ENCODE peak calls at places on chromosome 12, in eight cellular contexts. F is foreskin fibroblast, T is lower lobe of right lung, W is heart left ventricle, Q is IMR-90, B is bronchial epithelial cell, M is fibroblast of lung, L is Panc1. I is an unnamed sample.

GRCh38 chr12:69779928-69780327 is 41.3 kb downstream of the RAB3IP start:
- DNase-seq in B (peak; percentile 55), F (peak; percentile 24), L (no peak), T (no peak), M (peak; percentile 49), Q (peak; percentile 10), W (no peak), I (peak; percentile 60)

GRCh38 chr12:131242741-131243496 is 289.2 kb downstream of the ADGRD1 start:
- DNase-seq in B (no peak), Q (no peak), L (no peak), M (no peak), T (no peak), F (no peak), W (no peak), I (peak; percentile 29)

GRCh38 chr12:109550310-109550680 is 23.0 kb downstream of the MMAB start:
- DNase-seq in B (no peak), M (no peak), T (no peak), F (no peak), L (no peak), W (no peak), Q (no peak), I (no peak)

GRCh38 chr12:3427956-3428355 is 63.0 kb upstream of the PRMT8 start:
- DNase-seq in L (no peak), Q (no peak), W (no peak), T (no peak), F (no peak), M (no peak), B (no peak), I (no peak)

GRCh38 chr12:104669851-104670337 is 213.1 kb downstream of the CHST11 start:
- DNase-seq in L (no peak), W (no peak), T (peak; percentile 72), M (peak; percentile 65), Q (peak; percentile 35), F (peak; percentile 58), B (peak; percentile 52), I (no peak)

GRCh38 chr12:107760207-107760816 is 625 bp downstream of the PRDM4 start:
- DNase-seq in F (peak; percentile 47), Q (peak; percentile 12), B (peak; percentile 8), M (no peak), L (no peak), W (peak; percentile 31), T (peak; percentile 58), I (peak; percentile 28)

GRCh38 chr12:81644503-81644902 is 114.6 kb downstream of the PPFIA2 start:
- DNase-seq in M (peak; percentile 65), B (peak; percentile 63), Q (peak; percentile 36), F (peak; percentile 27), T (no peak), W (no peak), L (no peak), I (no peak)

GRCh38 chr12:90287585-90287984 is 578.9 kb upstream of the ATP2B1 start:
- DNase-seq in M (peak; percentile 5), B (no peak), L (no peak), T (no peak), W (no peak), Q (no peak), F (no peak), I (no peak)

GRCh38 chr12:128976120-128976519 is 122.8 kb downstream of the GLT1D1 start:
- DNase-seq in T (peak; percentile 62), F (no peak), L (no peak), M (no peak), B (no peak), Q (no peak), W (no peak), I (no peak)

GRCh38 chr12:4050340-4050739 is 177.1 kb upstream of the PARP11 start:
- DNase-seq in F (no peak), W (no peak), L (no peak), B (no peak), Q (no peak), T (no peak), M (no peak), I (no peak)

GRCh38 chr12:28604240-28604639 is 414.0 kb downstream of the CCDC91 start:
- DNase-seq in T (no peak), B (no peak), W (no peak), M (no peak), F (no peak), L (no peak), Q (no peak), I (no peak)
- TF ChIP-seq CTCF in T (no peak), B (no peak), W (no peak), M (no peak), F (no peak), L (no peak), Q (no peak), I (no peak)

DNA sequence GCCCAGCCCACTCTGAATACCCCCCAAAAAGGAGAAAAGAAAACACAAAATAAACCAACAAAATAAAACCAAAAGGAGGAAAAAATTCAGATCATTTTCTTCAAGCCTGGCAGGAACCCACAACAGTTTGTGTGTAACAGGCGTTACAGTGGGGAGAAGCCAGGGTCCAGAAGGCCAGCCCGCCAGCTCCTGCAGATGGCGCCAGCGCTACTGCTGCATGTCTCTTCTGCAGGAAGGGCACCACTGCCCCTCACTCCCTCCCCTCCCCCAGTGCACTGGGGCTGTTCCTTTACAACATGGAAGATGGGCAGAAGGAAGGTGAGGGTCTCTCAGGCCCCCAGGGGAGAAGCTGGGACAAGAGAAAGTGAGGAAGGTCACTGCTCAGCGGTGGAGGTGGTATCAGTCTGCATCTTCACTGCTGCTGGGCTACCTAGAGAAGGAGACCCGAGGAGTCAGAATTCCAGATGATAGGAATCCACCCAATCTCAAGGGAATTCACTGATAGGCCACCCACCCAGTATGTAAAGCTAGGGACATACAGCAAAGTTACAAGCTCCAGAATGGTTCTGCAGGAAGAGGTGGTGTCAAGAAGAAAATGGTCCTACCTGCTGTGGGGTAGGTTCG is 2.3 kb upstream of the NOP2 start:
- DNase-seq in B (peak; percentile 20), Q (no peak), F (peak; percentile 48), L (no peak), T (peak; percentile 61), M (peak; percentile 36), W (no peak), I (peak; percentile 75)
- TF ChIP-seq CTCF in B (peak; percentile 69), Q (peak; percentile 30), F (peak; percentile 48), L (peak; percentile 85), T (peak; percentile 43), M (no peak), W (peak; percentile 45), I (no peak)

GRCh38 chr12:97716356-97716755 is 253.8 kb downstream of the RMST start:
- DNase-seq in L (no peak), T (no peak), F (no peak), M (peak; percentile 8), B (peak; percentile 26), Q (no peak), W (no peak), I (no peak)
- TF ChIP-seq CTCF in L (peak; percentile 42), T (peak; percentile 28), F (no peak), M (no peak), B (peak; percentile 38), Q (no peak), W (peak; percentile 44), I (peak; percentile 43)

DNA sequence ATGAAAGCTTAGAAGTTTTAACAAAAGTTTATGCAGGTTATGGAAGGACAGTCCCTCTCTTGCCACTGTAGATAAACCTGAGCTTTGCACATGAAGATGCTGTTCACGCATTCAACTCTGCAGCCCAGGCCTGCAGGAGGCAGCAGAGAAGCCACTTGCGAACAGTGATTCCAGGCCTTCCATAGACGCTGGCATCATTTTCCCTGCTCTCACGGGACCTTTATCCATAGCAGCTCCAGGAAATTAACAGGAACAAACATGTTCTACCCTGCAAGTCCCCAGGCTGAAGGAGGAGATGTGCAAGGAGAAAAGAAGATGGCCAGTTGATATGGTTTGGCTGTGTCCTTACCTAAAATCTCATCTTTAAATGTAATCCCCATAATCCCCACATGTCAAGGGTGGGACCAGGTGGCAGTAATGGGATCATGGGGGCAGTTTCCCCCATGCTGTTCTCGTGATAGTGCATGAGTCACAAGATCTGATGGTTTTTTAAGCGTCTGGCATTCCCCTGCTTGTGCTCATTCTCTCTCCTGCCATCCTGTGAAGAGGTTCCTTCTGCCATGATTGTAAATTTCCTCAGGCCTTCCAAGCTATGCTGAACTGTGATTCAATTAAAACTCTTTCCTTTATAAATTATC is 2.0 kb downstream of the ERP27 start:
- DNase-seq in L (no peak), B (peak; percentile 44), W (no peak), M (no peak), F (no peak), T (no peak), Q (no peak), I (peak; percentile 41)
- TF ChIP-seq CTCF in L (no peak), B (peak; percentile 11), W (peak; percentile 19), M (no peak), F (peak; percentile 7), T (peak; percentile 28), Q (no peak), I (no peak)

GRCh38 chr12:43676183-43676813 is 82.3 kb downstream of the PUS7L start:
- DNase-seq in F (peak; percentile 9), L (peak; percentile 25), T (no peak), W (no peak), Q (peak; percentile 1), B (peak; percentile 32), M (peak; percentile 6), I (peak; percentile 24)
- TF ChIP-seq CTCF in F (peak; percentile 51), L (peak; percentile 73), T (peak; percentile 38), W (peak; percentile 22), Q (peak; percentile 33), B (peak; percentile 67), M (peak; percentile 42), I (peak; percentile 57)

DNA sequence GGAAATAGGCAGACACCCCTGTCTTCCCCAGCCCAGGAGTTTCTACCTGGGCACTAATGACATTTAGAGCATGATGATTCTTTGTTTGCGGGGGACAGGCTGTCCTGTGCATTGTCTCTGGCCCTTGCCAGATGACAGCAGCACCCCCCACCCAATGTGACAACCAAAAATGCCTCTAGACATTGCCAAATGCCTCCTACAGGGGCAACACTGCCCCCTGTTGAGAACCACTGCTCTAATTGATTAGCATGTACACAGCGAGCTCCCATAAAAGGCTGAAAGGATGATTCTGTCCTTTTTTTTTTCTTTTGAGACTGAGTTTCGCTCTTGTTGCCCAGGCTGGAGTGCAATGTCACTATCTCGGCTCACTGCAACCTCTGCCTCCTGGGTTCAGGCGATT is 50.5 kb downstream of the MAP1LC3B2 start:
- DNase-seq in B (no peak), T (no peak), L (no peak), F (peak; percentile 31), W (no peak), M (no peak), Q (no peak), I (peak; percentile 50)
- TF ChIP-seq CTCF in B (peak; percentile 11), T (peak; percentile 35), L (peak; percentile 75), F (peak; percentile 18), W (peak; percentile 33), M (peak; percentile 30), Q (peak; percentile 37), I (peak; percentile 32)

DNA sequence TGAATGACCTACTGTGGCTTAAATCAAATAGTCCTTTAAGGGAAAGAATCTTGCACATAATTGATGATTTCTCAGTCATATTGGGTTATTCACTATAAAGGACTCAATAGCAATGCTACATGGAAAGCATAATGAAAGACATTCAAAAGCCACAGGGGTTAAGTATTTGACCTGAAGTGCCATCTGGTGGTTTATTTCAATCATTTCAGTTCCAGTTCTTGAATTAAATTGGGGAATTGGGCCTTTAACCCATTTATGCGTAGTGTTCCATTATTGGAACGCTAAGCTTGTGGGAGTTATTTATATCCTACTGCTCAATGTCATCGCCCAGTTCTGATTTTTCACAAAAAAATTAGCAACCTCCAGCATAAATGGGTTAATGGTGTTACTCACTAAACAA is 41.3 kb upstream of the C12orf71 start:
- DNase-seq in M (peak; percentile 43), Q (no peak), W (no peak), F (peak; percentile 38), B (peak; percentile 58), T (no peak), L (no peak), I (no peak)
- TF ChIP-seq CTCF in M (no peak), Q (no peak), W (peak; percentile 24), F (no peak), B (peak; percentile 46), T (peak; percentile 29), L (peak; percentile 48), I (no peak)